ENCODE peak calls at places on chromosomes 11 and 22, in six cellular contexts. One of them, this sample, is unnamed. For H3K27me3, the result is how much of the 10 kb centered on the place peaks cover.

GRCh38 chr11:11567862-11568650 is 53.7 kb downstream of the GALNT18 start:
- DNase-seq in HAP-1: no peak
- DNase-seq in breast epithelium: no peak
- DNase-seq in psoas muscle: no peak
- DNase-seq in suprapubic skin: no peak
- DNase-seq in GM23248: peak
- DNase-seq in this sample: no peak

GRCh38 chr11:3094223-3094824 is 37.1 kb upstream of the CARS1 start:
- DNase-seq in GM23248: no peak
- DNase-seq in HAP-1: no peak
- DNase-seq in psoas muscle: no peak
- DNase-seq in breast epithelium: peak
- DNase-seq in suprapubic skin: peak
- DNase-seq in this sample: no peak

GRCh38 chr22:24975813-24976341 is 23.4 kb downstream of the KIAA1671 start:
- DNase-seq in breast epithelium: no peak
- DNase-seq in suprapubic skin: peak
- DNase-seq in GM23248: peak
- DNase-seq in psoas muscle: peak
- DNase-seq in HAP-1: peak
- DNase-seq in this sample: no peak

GRCh38 chr11:93225642-93226041 is 27.9 kb upstream of the SLC36A4 start:
- DNase-seq in GM23248: peak
- DNase-seq in breast epithelium: no peak
- DNase-seq in psoas muscle: no peak
- DNase-seq in suprapubic skin: no peak
- DNase-seq in HAP-1: no peak
- DNase-seq in this sample: no peak

GRCh38 chr22:33785283-33785991 is 134.8 kb downstream of the LARGE1 start:
- DNase-seq in suprapubic skin: no peak
- DNase-seq in psoas muscle: no peak
- DNase-seq in GM23248: peak
- DNase-seq in breast epithelium: no peak
- DNase-seq in HAP-1: no peak
- DNase-seq in this sample: no peak

GRCh38 chr11:92627615-92628201 is 341.7 kb upstream of the MTNR1B start:
- DNase-seq in breast epithelium: no peak
- DNase-seq in GM23248: peak
- DNase-seq in HAP-1: no peak
- DNase-seq in suprapubic skin: no peak
- DNase-seq in psoas muscle: no peak
- DNase-seq in this sample: no peak

GRCh38 chr22:47872761-47873535 is 1110.5 kb downstream of the TBC1D22A start:
- DNase-seq in suprapubic skin: no peak
- DNase-seq in GM23248: no peak
- DNase-seq in HAP-1: no peak
- DNase-seq in breast epithelium: no peak
- DNase-seq in psoas muscle: no peak
- DNase-seq in this sample: no peak

GRCh38 chr11:35166369-35167360 is 27.7 kb downstream of the CD44 start:
- DNase-seq in suprapubic skin: no peak
- DNase-seq in GM23248: peak
- DNase-seq in psoas muscle: no peak
- DNase-seq in breast epithelium: no peak
- DNase-seq in HAP-1: no peak
- DNase-seq in this sample: no peak

GRCh38 chr11:125724125-125724524 is 22.0 kb upstream of the PATE1 start:
- DNase-seq in GM23248: peak
- DNase-seq in breast epithelium: no peak
- DNase-seq in psoas muscle: no peak
- DNase-seq in HAP-1: no peak
- DNase-seq in suprapubic skin: no peak
- DNase-seq in this sample: no peak

GRCh38 chr22:45212306-45212709 is 28.4 kb downstream of the KIAA0930 start:
- DNase-seq in suprapubic skin: peak
- DNase-seq in GM23248: peak
- DNase-seq in breast epithelium: peak
- DNase-seq in psoas muscle: peak
- DNase-seq in HAP-1: no peak
- DNase-seq in this sample: no peak

GRCh38 chr11:100578966-100579365 is 108.1 kb upstream of the ARHGAP42 start:
- DNase-seq in breast epithelium: no peak
- DNase-seq in suprapubic skin: no peak
- DNase-seq in psoas muscle: no peak
- DNase-seq in GM23248: peak
- DNase-seq in HAP-1: no peak
- DNase-seq in this sample: peak

GRCh38 chr22:20246368-20247009 is 21.6 kb downstream of the RTN4R start:
- DNase-seq in suprapubic skin: no peak
- DNase-seq in breast epithelium: no peak
- DNase-seq in HAP-1: no peak
- DNase-seq in psoas muscle: no peak
- DNase-seq in GM23248: no peak
- DNase-seq in this sample: no peak

GRCh38 chr11:93054881-93055280 is 85.4 kb downstream of the MTNR1B start:
- DNase-seq in breast epithelium: no peak
- DNase-seq in HAP-1: no peak
- DNase-seq in GM23248: peak
- DNase-seq in psoas muscle: no peak
- DNase-seq in suprapubic skin: no peak
- DNase-seq in this sample: no peak

GRCh38 chr11:75577198-75577597 is 15.1 kb downstream of the SERPINH1 start:
- DNase-seq in GM23248: peak
- DNase-seq in HAP-1: no peak
- DNase-seq in suprapubic skin: no peak
- DNase-seq in breast epithelium: no peak
- DNase-seq in psoas muscle: peak
- DNase-seq in this sample: peak

GRCh38 chr11:93935826-93936225 is 85.3 kb upstream of the HEPHL1 start:
- DNase-seq in GM23248: no peak
- DNase-seq in psoas muscle: no peak
- DNase-seq in suprapubic skin: no peak
- DNase-seq in breast epithelium: no peak
- DNase-seq in HAP-1: no peak
- DNase-seq in this sample: no peak

GRCh38 chr11:104061851-104062521 is 25.5 kb downstream of the DDI1 start:
- DNase-seq in GM23248: peak
- DNase-seq in HAP-1: no peak
- DNase-seq in psoas muscle: no peak
- DNase-seq in breast epithelium: no peak
- DNase-seq in suprapubic skin: no peak
- DNase-seq in this sample: no peak

GRCh38 chr22:47295982-47296381 is 533.5 kb downstream of the TBC1D22A start:
- DNase-seq in breast epithelium: peak
- DNase-seq in HAP-1: no peak
- DNase-seq in suprapubic skin: no peak
- DNase-seq in GM23248: no peak
- DNase-seq in psoas muscle: no peak
- DNase-seq in this sample: no peak

GRCh38 chr22:21593406-21594232 is 26.1 kb downstream of the UBE2L3 start:
- DNase-seq in HAP-1: no peak
- DNase-seq in suprapubic skin: no peak
- DNase-seq in breast epithelium: no peak
- DNase-seq in GM23248: peak
- DNase-seq in psoas muscle: no peak
- DNase-seq in this sample: peak

GRCh38 chr11:114262681-114263509 is 33.3 kb upstream of the NNMT start:
- DNase-seq in HAP-1: peak
- DNase-seq in GM23248: peak
- DNase-seq in breast epithelium: no peak
- DNase-seq in psoas muscle: peak
- DNase-seq in suprapubic skin: peak
- DNase-seq in this sample: peak

GRCh38 chr11:62439785-62440602 is 21.2 kb downstream of the SCGB1A1 start:
- DNase-seq in HAP-1: no peak
- DNase-seq in psoas muscle: peak
- DNase-seq in suprapubic skin: peak
- DNase-seq in breast epithelium: no peak
- DNase-seq in GM23248: peak
- DNase-seq in this sample: no peak

GRCh38 chr11:14133381-14133780 is 170.9 kb downstream of the SPON1 start:
- DNase-seq in suprapubic skin: no peak
- DNase-seq in breast epithelium: no peak
- DNase-seq in HAP-1: no peak
- DNase-seq in GM23248: no peak
- DNase-seq in psoas muscle: no peak
- DNase-seq in this sample: no peak

GRCh38 chr11:74057251-74058151 is 48.6 kb upstream of the UCP3 start:
- DNase-seq in GM23248: peak
- DNase-seq in psoas muscle: no peak
- DNase-seq in breast epithelium: no peak
- DNase-seq in HAP-1: no peak
- DNase-seq in suprapubic skin: no peak
- DNase-seq in this sample: no peak

GRCh38 chr11:85821636-85822035 is 10.7 kb upstream of the SYTL2 start:
- DNase-seq in psoas muscle: no peak
- DNase-seq in suprapubic skin: no peak
- DNase-seq in GM23248: peak
- DNase-seq in HAP-1: no peak
- DNase-seq in breast epithelium: no peak
- DNase-seq in this sample: no peak

GRCh38 chr22:48704335-48704734 is 1123.3 kb downstream of the BRD1 start:
- DNase-seq in HAP-1: no peak
- DNase-seq in breast epithelium: no peak
- DNase-seq in GM23248: no peak
- DNase-seq in suprapubic skin: peak
- DNase-seq in psoas muscle: no peak
- DNase-seq in this sample: no peak

GRCh38 chr11:1639666-1640065 is 10.1 kb downstream of the KRTAP5-5 start:
- DNase-seq in HAP-1: no peak
- DNase-seq in suprapubic skin: no peak
- DNase-seq in breast epithelium: no peak
- DNase-seq in GM23248: no peak
- DNase-seq in psoas muscle: no peak
- DNase-seq in this sample: no peak
- H3K27me3 ChIP-seq in HAP-1: under half
- H3K27me3 ChIP-seq in suprapubic skin: half or more
- H3K27me3 ChIP-seq in breast epithelium: under half
- H3K27me3 ChIP-seq in GM23248: under half
- H3K27me3 ChIP-seq in psoas muscle: under half
- H3K27me3 ChIP-seq in this sample: under half

DNA sequence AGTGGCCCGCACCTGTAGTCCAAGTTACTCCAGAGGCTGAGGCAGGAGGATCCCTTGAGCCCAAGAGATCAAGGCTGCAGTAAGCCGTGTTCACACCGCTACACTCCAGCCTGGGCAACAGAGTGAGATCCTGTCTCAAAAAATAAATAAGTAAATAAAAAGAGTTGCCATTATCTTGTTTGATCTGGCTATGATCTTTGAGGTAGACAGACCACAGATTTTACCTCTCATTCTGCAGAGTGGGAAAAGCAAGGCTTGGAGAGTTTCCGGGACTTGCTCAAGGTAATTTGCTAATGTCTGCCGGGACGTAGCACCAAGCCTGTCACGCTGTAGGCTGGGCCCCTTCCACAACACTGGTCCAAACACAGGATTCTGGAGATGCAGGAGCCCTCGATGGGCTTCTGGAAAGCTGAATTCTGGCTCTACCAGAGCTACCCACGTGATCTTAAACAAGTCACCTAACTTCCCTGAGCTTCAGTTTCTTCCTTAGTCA is 6.8 kb downstream of the GRAP2 start:
- DNase-seq in psoas muscle: no peak
- DNase-seq in suprapubic skin: no peak
- DNase-seq in HAP-1: no peak
- DNase-seq in breast epithelium: no peak
- DNase-seq in GM23248: no peak
- DNase-seq in this sample: no peak
- H3K4me3 ChIP-seq in psoas muscle: no peak
- H3K4me3 ChIP-seq in suprapubic skin: no peak
- H3K4me3 ChIP-seq in HAP-1: no peak
- H3K4me3 ChIP-seq in breast epithelium: no peak
- H3K4me3 ChIP-seq in GM23248: no peak
- H3K4me3 ChIP-seq in this sample: no peak

GRCh38 chr11:95545116-95545875 is 244.3 kb downstream of the FAM76B start:
- DNase-seq in HAP-1: no peak
- DNase-seq in breast epithelium: no peak
- DNase-seq in suprapubic skin: no peak
- DNase-seq in psoas muscle: no peak
- DNase-seq in GM23248: peak
- DNase-seq in this sample: no peak

GRCh38 chr11:95544095-95544795 is 245.3 kb downstream of the FAM76B start:
- DNase-seq in suprapubic skin: no peak
- DNase-seq in breast epithelium: no peak
- DNase-seq in HAP-1: no peak
- DNase-seq in GM23248: peak
- DNase-seq in psoas muscle: no peak
- DNase-seq in this sample: no peak

GRCh38 chr11:95547974-95548373 is 241.6 kb downstream of the FAM76B start:
- DNase-seq in breast epithelium: no peak
- DNase-seq in HAP-1: no peak
- DNase-seq in GM23248: no peak
- DNase-seq in suprapubic skin: no peak
- DNase-seq in psoas muscle: no peak
- DNase-seq in this sample: no peak

GRCh38 chr11:95547186-95547585 is 242.4 kb downstream of the FAM76B start:
- DNase-seq in GM23248: no peak
- DNase-seq in suprapubic skin: no peak
- DNase-seq in psoas muscle: no peak
- DNase-seq in HAP-1: no peak
- DNase-seq in breast epithelium: no peak
- DNase-seq in this sample: no peak

DNA sequence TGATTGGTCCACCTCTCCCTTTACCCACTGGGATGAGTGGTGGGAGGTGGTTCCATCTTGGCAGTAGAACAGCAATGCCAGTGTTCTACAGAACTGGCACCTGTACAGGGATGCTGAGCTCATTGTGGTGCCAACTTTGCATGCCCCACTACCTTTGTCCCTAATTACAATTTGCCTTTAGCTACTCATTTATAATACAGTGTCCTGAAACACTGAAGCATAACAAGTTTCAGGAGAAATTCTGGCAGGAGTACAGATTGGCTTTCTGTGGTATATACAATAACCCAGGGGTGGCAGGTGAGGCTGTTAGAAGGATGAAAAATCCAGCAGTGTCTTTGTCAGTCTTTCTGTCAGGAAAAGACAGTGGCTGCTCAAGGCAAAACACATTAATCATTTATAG is 240.3 kb downstream of the FAM76B start:
- DNase-seq in psoas muscle: no peak
- DNase-seq in HAP-1: no peak
- DNase-seq in breast epithelium: no peak
- DNase-seq in GM23248: no peak
- DNase-seq in suprapubic skin: no peak
- DNase-seq in this sample: no peak
- H3K27me3 ChIP-seq in psoas muscle: under half
- H3K27me3 ChIP-seq in HAP-1: under half
- H3K27me3 ChIP-seq in breast epithelium: under half
- H3K27me3 ChIP-seq in GM23248: under half
- H3K27me3 ChIP-seq in suprapubic skin: under half
- H3K27me3 ChIP-seq in this sample: under half

DNA sequence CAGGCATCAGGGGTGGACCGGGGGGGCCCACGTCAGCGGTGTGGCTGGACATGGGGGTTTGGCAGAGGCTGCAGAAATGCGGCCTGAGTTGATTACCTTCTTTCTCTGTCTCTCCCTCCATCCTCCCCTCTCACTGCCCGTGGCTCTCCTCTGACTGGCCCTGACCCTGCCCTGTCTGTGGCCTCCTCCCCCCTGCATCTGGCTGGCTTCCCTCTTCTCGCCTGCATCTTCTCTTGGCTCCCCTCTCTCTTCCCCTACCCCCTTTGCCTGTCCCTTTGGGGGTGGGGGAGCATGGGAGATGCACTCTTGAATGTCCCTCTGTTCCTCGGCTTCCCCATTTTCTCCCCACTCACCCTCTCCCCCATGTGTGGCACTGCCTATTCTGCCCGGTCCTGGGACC is 23.9 kb upstream of the TAB1 start:
- DNase-seq in HAP-1: no peak
- DNase-seq in suprapubic skin: no peak
- DNase-seq in GM23248: no peak
- DNase-seq in breast epithelium: no peak
- DNase-seq in psoas muscle: no peak
- DNase-seq in this sample: no peak
- H3K4me3 ChIP-seq in HAP-1: no peak
- H3K4me3 ChIP-seq in suprapubic skin: no peak
- H3K4me3 ChIP-seq in GM23248: no peak
- H3K4me3 ChIP-seq in breast epithelium: no peak
- H3K4me3 ChIP-seq in psoas muscle: no peak
- H3K4me3 ChIP-seq in this sample: no peak

This sample was measured in Caco-2.